ENCODE peak calls at places on chromosomes 4 and X, in four cellular contexts. H is fibroblast of mammary gland, V is GM06990, U is stomach. P is an unnamed sample.

GRCh38 chr4:7158081-7158750 is 34.1 kb upstream of the SORCS2 start:
- DNase-seq in U (no peak), H (no peak), V (no peak), P (no peak)

GRCh38 chr4:96016615-96017299 is 176.9 kb downstream of the PDHA2 start:
- DNase-seq in V (no peak), U (no peak), H (peak), P (no peak)

GRCh38 chrX:102835504-102836146 is 101.4 kb upstream of the RAB40AL start:
- DNase-seq in H (peak), U (no peak), V (no peak), P (no peak)

GRCh38 chr4:162457071-162457865 is 293.5 kb upstream of the FSTL5 start:
- DNase-seq in V (no peak), H (no peak), U (no peak), P (no peak)

GRCh38 chr4:742742-743311 is 37.2 kb downstream of the PCGF3 start:
- DNase-seq in U (peak), H (peak), V (peak), P (no peak)

GRCh38 chr4:1041147-1041935 is 29.9 kb downstream of the FGFRL1 start:
- DNase-seq in U (peak), H (peak), V (no peak), P (no peak)

GRCh38 chrX:50168305-50168704 is 32.5 kb downstream of the AKAP4 start:
- DNase-seq in U (no peak), V (peak), H (peak), P (no peak)

GRCh38 chrX:68049466-68049865 is 383.8 kb downstream of the OPHN1 start:
- DNase-seq in V (no peak), U (no peak), H (no peak), P (no peak)

GRCh38 chr4:176964116-176964691 is 171.5 kb upstream of the VEGFC start:
- DNase-seq in H (peak), V (no peak), U (no peak), P (no peak)

GRCh38 chr4:40586729-40587128 is 42.9 kb downstream of the RBM47 start:
- DNase-seq in V (no peak), H (no peak), U (no peak), P (no peak)

GRCh38 chrX:69616520-69617203 is 749 bp downstream of the EDA start:
- DNase-seq in U (peak), H (no peak), V (peak), P (no peak)

GRCh38 chr4:139568206-139568969 is 12.4 kb upstream of the SETD7 start:
- DNase-seq in V (no peak), U (no peak), H (no peak), P (no peak)

GRCh38 chr4:168621806-168622589 is 125.1 kb downstream of the PALLD start:
- DNase-seq in U (no peak), V (no peak), H (peak), P (no peak)

GRCh38 chr4:117156806-117157205 is 71.4 kb upstream of the TRAM1L1 start:
- DNase-seq in V (no peak), H (no peak), U (no peak), P (no peak)

GRCh38 chrX:11352296-11352741 is 59.1 kb downstream of the AMELX start:
- DNase-seq in H (peak), U (no peak), V (no peak), P (no peak)

GRCh38 chrX:147958316-147958715 is 22.8 kb upstream of the FMR1NB start:
- DNase-seq in V (no peak), H (peak), U (no peak), P (no peak)

GRCh38 chr4:38782452-38783108 is at the start of gene TLR10:
- DNase-seq in V (peak), U (peak), H (peak), P (peak)

GRCh38 chrX:100928660-100929613 is at the start of gene XKRX:
- DNase-seq in V (peak), H (peak), U (peak), P (no peak)

GRCh38 chrX:10111364-10112148 is 45.2 kb upstream of the CLCN4 start:
- DNase-seq in H (no peak), V (peak), U (no peak), P (no peak)

GRCh38 chrX:793216-793770 is 162.7 kb downstream of the SHOX start:
- DNase-seq in H (no peak), V (no peak), U (no peak), P (no peak)

GRCh38 chr4:98522603-98523395 is 135.6 kb downstream of the TSPAN5 start:
- DNase-seq in V (no peak), U (no peak), H (peak), P (peak)

GRCh38 chr4:184621518-184621917 is 27.7 kb downstream of the CASP3 start:
- DNase-seq in V (no peak), H (no peak), U (no peak), P (no peak)

GRCh38 chrX:68894513-68895338 is 65.9 kb downstream of the EFNB1 start:
- DNase-seq in U (peak), H (peak), V (no peak), P (no peak)

GRCh38 chr4:128572778-128573241 is 236.7 kb upstream of the JADE1 start:
- DNase-seq in H (no peak), V (no peak), U (no peak), P (no peak)

GRCh38 chr4:8646296-8647093 is 53.9 kb downstream of the CPZ start:
- DNase-seq in U (peak), V (no peak), H (no peak), P (no peak)

GRCh38 chr4:173301518-173302201 is 32.5 kb downstream of the HMGB2 start:
- DNase-seq in H (peak), U (no peak), V (no peak), P (peak)

GRCh38 chr4:153564630-153565525 is 98.7 kb downstream of the TMEM131L start:
- DNase-seq in H (peak), V (no peak), U (peak), P (no peak)

GRCh38 chr4:120902925-120903324 is 19.6 kb downstream of the PRDM5 start:
- DNase-seq in U (no peak), H (peak), V (no peak), P (no peak)

GRCh38 chr4:122674371-122674770 is 53.5 kb upstream of the IL21 start:
- DNase-seq in V (no peak), H (no peak), U (no peak), P (peak)

GRCh38 chrX:24838624-24839023 is 144.9 kb downstream of the POLA1 start:
- DNase-seq in H (peak), V (no peak), U (no peak), P (no peak)

GRCh38 chr4:74471228-74471627 is 26.3 kb downstream of the AREG start:
- DNase-seq in U (no peak), V (no peak), H (no peak), P (no peak)

GRCh38 chr4:140642674-140643437 is 74.1 kb upstream of the UCP1 start:
- DNase-seq in V (no peak), U (no peak), H (no peak), P (no peak)

GRCh38 chr4:140640150-140640748 is 71.5 kb upstream of the UCP1 start:
- DNase-seq in H (no peak), V (no peak), U (no peak), P (no peak)

GRCh38 chr4:140643571-140644055 is 74.9 kb upstream of the UCP1 start:
- DNase-seq in V (no peak), U (no peak), H (no peak), P (no peak)

GRCh38 chr4:140641105-140641555 is 72.4 kb upstream of the UCP1 start:
- DNase-seq in U (no peak), H (no peak), V (no peak), P (no peak)

DNA sequence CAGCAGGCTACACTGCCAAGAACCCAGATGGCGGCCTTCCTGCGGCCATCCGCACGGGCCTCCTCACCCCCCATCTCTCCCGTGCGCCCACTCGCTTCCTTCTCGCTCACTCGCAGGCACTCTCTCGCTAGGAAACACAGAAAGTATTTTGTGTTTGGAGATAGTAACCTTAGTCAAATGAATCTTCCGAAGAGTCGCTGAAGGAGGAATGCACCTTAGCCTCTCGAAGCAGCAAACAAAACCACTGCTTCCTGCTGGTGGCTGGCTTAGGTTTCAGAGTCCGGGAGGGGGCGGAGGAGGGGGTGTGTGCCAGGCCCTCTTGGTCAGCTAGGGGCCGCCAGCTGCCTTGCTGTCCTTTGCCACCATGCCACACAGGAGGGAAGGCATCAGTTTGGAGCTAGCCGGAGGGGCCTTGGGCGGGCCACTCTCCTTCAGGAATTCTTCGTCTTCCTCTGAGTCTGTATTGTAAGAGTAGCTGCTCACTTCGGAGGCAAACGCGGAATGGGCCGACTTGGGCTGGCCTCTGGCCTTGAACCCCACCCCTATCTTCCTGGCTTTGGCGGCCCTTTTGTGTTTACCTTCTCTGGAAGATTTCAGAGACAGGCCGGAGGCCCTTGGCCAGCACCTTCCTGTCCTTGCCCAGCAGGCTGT is 73.2 kb upstream of the UCP1 start:
- DNase-seq in U (peak), V (no peak), H (peak), P (no peak)
- TF ChIP-seq CTCF in U (peak), V (peak), H (peak), P (no peak)

GRCh38 chr4:55378617-55379467 is 16.9 kb upstream of the TMEM165 start:
- DNase-seq in H (peak), U (peak), V (no peak), P (peak)
- H3K4me3 ChIP-seq in H (no peak), U (no peak), V (no peak), P (no peak)

DNA sequence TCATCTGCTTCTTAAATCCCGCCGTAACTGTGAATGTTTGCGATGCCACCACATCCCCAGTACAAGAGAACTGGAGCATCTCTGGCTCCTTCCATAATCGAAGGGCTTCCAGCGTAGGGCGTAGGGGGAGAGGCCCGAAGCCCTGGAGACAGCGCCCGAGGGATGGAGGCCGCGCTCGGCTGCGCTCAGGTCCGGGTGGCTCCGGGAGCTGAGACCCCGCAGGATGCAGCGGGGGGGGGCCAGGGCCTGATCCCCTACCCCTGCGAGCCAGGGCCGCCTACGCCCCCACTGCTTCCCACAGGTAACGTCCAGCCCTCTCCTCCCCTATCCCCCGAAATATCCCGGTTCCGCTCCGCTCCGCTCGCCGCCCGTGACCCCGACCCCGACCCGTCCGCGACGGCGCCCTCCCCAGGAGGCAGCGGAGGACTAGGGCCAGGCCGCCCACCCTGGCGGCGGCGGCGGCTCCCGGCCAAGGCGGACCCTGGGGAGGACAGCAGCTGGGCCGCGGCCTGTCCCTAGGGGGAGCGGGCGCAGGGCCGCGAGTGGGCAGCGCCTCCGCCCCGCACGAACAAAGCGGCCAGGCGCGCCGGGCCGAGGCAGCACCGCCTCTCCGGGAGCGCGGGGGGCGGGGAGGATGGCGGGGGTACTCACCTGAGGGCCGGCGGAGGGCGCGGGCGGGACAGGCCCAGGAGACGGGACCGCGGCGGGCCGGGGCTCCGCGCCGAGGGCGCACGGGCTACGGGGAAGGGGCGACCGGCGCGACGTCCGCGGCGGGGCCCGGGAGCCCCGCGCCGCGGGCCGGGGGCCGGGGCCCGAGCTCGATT is 720 bp downstream of the WDFY3 start:
- DNase-seq in U (peak), H (peak), V (no peak), P (no peak)
- TF ChIP-seq CTCF in U (no peak), H (no peak), V (no peak), P (no peak)

DNA sequence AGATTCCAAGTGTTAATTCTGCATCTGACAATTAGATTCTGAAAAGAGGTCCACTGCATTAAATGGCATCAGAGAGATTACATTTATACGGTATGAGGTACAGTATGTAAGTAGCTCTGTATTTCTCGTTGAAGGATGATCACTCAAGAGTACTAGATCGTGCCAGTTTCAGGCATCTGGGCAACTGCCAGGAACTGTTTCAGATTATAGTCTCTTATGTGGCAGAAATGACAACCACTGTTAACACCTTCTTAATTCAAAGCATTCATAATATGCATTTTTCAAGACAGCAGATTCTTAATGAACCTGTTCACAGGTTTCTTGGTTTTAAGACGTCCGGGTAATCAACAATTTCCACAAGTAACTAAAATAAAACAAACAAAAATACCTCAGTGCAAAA is 1.6 kb downstream of the ANKRD50 start:
- DNase-seq in U (peak), V (no peak), H (no peak), P (no peak)
- H3K4me3 ChIP-seq in U (peak), V (peak), H (peak), P (peak)

DNA sequence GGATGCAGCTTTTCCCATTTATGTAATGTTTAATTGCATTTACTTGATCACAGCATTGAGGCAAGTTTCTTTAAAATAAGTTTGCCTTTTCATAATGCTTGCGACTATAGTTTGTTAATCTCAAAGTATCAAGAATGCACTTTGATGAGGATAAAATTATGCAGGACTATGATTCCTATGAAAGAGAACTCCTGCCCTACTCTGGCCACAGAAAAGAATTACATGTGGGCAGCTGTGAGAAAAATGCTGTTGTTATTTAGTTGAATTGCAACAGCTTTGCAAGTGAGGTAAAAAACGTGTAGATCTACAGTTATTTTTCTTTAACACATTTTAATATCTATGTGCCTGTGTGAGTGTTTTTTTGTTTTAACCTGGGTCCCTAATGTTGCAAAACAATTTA is 12.5 kb upstream of the OSTC start:
- DNase-seq in U (no peak), V (no peak), H (peak), P (no peak)
- TF ChIP-seq CTCF in U (no peak), V (no peak), H (peak), P (no peak)

GRCh38 chrX:40391662-40392061 is 189.1 kb upstream of the ATP6AP2 start:
- DNase-seq in U (no peak), V (no peak), H (no peak), P (no peak)

GRCh38 chrX:40383969-40384368 is 196.8 kb upstream of the ATP6AP2 start:
- DNase-seq in V (no peak), H (no peak), U (no peak), P (no peak)

GRCh38 chrX:40389555-40389954 is 191.2 kb upstream of the ATP6AP2 start:
- DNase-seq in H (no peak), V (no peak), U (no peak), P (no peak)

GRCh38 chrX:40392599-40392998 is 188.2 kb upstream of the ATP6AP2 start:
- DNase-seq in U (no peak), H (no peak), V (no peak), P (no peak)

GRCh38 chrX:40388441-40388840 is 192.3 kb upstream of the ATP6AP2 start:
- DNase-seq in H (no peak), V (no peak), U (no peak), P (no peak)
- H3K4me3 ChIP-seq in H (no peak), V (no peak), U (no peak), P (no peak)